ENCODE peak calls at places on chromosomes 16 and 17, in four cellular contexts. O is K562, W is Panc1, B is HepG2. P is an unnamed sample. For H3K9me3, the result is how much of the 10 kb centered on the place peaks cover.

GRCh38 chr17:68777243-68777855 is 176.2 kb upstream of the FAM20A start:
- DNase-seq in B (peak), O (peak), W (peak), P (peak)

GRCh38 chr17:80987941-80988461 is 3.6 kb upstream of the CHMP6 start:
- DNase-seq in B (peak), O (no peak), W (no peak), P (no peak)

GRCh38 chr17:48756816-48757215 is 28.3 kb upstream of the HOXB13 start:
- DNase-seq in B (no peak), W (no peak), O (no peak), P (no peak)

GRCh38 chr16:85104147-85104546 is 8.1 kb downstream of the CIBAR2 start:
- DNase-seq in O (peak), W (no peak), B (no peak), P (no peak)

GRCh38 chr17:60253048-60253447 is 103.3 kb downstream of the CA4 start:
- DNase-seq in O (peak), B (no peak), W (no peak), P (no peak)

GRCh38 chr17:17425591-17425990 is 51.2 kb upstream of the MED9 start:
- DNase-seq in O (no peak), W (no peak), B (no peak), P (no peak)

GRCh38 chr17:11737290-11737679 is 139.0 kb downstream of the DNAH9 start:
- DNase-seq in W (no peak), B (no peak), O (no peak), P (no peak)

GRCh38 chr17:42585353-42585752 is 7.8 kb upstream of the PSMC3IP start:
- DNase-seq in B (no peak), W (no peak), O (no peak), P (no peak)

GRCh38 chr17:5069724-5070123 is 8.5 kb upstream of the ZFP3 start:
- DNase-seq in B (peak), W (no peak), O (no peak), P (no peak)

GRCh38 chr16:67000384-67001158 is 12.2 kb downstream of the CES4A start:
- DNase-seq in O (peak), W (no peak), B (no peak), P (no peak)

GRCh38 chr17:75346906-75347305 is 57.7 kb upstream of the SLC25A19 start:
- DNase-seq in O (peak), B (no peak), W (no peak), P (no peak)

GRCh38 chr16:84406006-84406963 is 37.9 kb downstream of the ATP2C2 start:
- DNase-seq in W (no peak), O (no peak), B (no peak), P (no peak)

GRCh38 chr17:59469786-59470485 is 95.5 kb upstream of the DHX40 start:
- DNase-seq in O (no peak), B (peak), W (no peak), P (no peak)

GRCh38 chr17:74605361-74605760 is 13.3 kb upstream of the CD300LD start:
- DNase-seq in B (no peak), W (no peak), O (no peak), P (no peak)

GRCh38 chr16:1042776-1043349 is 29.7 kb upstream of the SSTR5 start:
- DNase-seq in W (no peak), B (no peak), O (peak), P (no peak)

GRCh38 chr16:74700206-74701040 is at the start of gene MLKL:
- DNase-seq in W (no peak), O (peak), B (peak), P (peak)

GRCh38 chr16:8620535-8620934 is 963 bp upstream of the METTL22 start:
- DNase-seq in W (no peak), O (no peak), B (no peak), P (no peak)

GRCh38 chr17:81388612-81389367 is 6.5 kb upstream of the BAHCC1 start:
- DNase-seq in W (no peak), B (peak), O (no peak), P (no peak)

GRCh38 chr16:19289805-19290490 is 4.4 kb downstream of the CLEC19A start:
- DNase-seq in O (no peak), B (no peak), W (no peak), P (no peak)

GRCh38 chr17:61410100-61410551 is 10.5 kb downstream of the TBX2 start:
- DNase-seq in O (no peak), W (no peak), B (no peak), P (no peak)

GRCh38 chr17:27846042-27846655 is 45.8 kb upstream of the NOS2 start:
- DNase-seq in O (no peak), W (no peak), B (no peak), P (no peak)

GRCh38 chr16:50568187-50568830 is 20.1 kb downstream of the NKD1 start:
- DNase-seq in W (no peak), O (no peak), B (no peak), P (no peak)

GRCh38 chr16:81483064-81483969 is 38.7 kb downstream of the CMIP start:
- DNase-seq in O (no peak), W (no peak), B (peak), P (no peak)

GRCh38 chr17:49959183-49959935 is 9.6 kb upstream of the DLX4 start:
- DNase-seq in B (no peak), W (no peak), O (peak), P (peak)

GRCh38 chr17:65830356-65830755 is 268.9 kb upstream of the AXIN2 start:
- DNase-seq in B (no peak), W (no peak), O (no peak), P (no peak)

DNA sequence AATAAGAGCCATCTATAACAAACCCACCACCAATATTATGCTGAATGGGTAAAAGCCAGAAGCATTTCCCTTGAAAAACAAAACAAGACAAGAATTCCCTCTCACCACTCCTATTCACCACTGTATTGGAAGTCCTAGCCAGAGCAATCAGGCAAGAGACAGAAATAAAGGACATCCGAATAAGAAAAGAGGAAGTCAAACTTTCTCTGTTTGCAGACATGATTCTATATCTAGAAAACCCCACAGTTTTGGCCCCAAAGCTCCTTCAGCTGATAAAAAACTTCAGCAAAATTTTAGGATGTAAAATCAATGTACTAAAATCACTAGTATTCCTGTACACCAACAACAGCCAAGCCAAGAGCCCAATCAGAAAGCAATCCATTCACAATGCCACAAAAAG is 271.8 kb upstream of the AXIN2 start:
- DNase-seq in W (no peak), O (no peak), B (no peak), P (no peak)
- H3K9me3 ChIP-seq in W (under half), O (under half), B (under half), P (under half)

GRCh38 chr17:58301504-58302150 is 20.9 kb upstream of the MPO start:
- DNase-seq in O (no peak), W (no peak), B (no peak), P (no peak)
- TF ChIP-seq TCF7L2 in O (no peak), W (no peak), B (no peak), P (no peak)

GRCh38 chr16:35186045-35186759 is 1726.8 kb downstream of the TP53TG3F start:
- DNase-seq in O (no peak), B (no peak), W (no peak), P (no peak)

GRCh38 chr16:35184356-35184870 is 1725.0 kb downstream of the TP53TG3F start:
- DNase-seq in W (no peak), O (no peak), B (no peak), P (no peak)

GRCh38 chr16:35187665-35188225 is 1728.3 kb downstream of the TP53TG3F start:
- DNase-seq in B (no peak), O (no peak), W (no peak), P (no peak)

GRCh38 chr16:35182943-35183550 is 1723.6 kb downstream of the TP53TG3F start:
- DNase-seq in O (no peak), B (no peak), W (no peak), P (no peak)

GRCh38 chr16:35185366-35186044 is 1726.1 kb downstream of the TP53TG3F start:
- DNase-seq in W (no peak), O (no peak), B (no peak), P (no peak)
- H3K9me3 ChIP-seq in W (under half), O (under half), B (half or more), P (under half)

GRCh38 chr16:88002749-88003148 is 51.5 kb downstream of the BANP start:
- DNase-seq in W (no peak), B (no peak), O (no peak), P (no peak)
- TF ChIP-seq TCF7L2 in W (no peak), B (no peak), O (no peak), P (no peak)

P was measured in HCT116.